ENCODE peak calls at places on chromosome 16, in five cellular contexts. F is A549, A is HepG2, B is K562, W is GM12878. U is an unnamed sample.

GRCh38 chr16:21560462-21560861 is 38.9 kb upstream of the METTL9 start:
- DNase-seq in F (no peak), A (no peak), B (no peak), W (no peak), U (no peak)

GRCh38 chr16:27189335-27189972 is 13.9 kb upstream of the KDM8 start:
- DNase-seq in F (no peak), A (no peak), B (no peak), W (no peak), U (peak)

GRCh38 chr16:31202402-31203385 is at the start of gene PYCARD:
- DNase-seq in F (peak), A (no peak), B (peak), W (no peak), U (peak)

GRCh38 chr16:89095401-89095974 is 1.8 kb downstream of the ACSF3 start:
- DNase-seq in F (no peak), A (no peak), B (no peak), W (no peak), U (peak)

GRCh38 chr16:4500283-4500682 is 24.1 kb downstream of the HMOX2 start:
- DNase-seq in F (peak), A (peak), B (no peak), W (no peak), U (no peak)

GRCh38 chr16:89547860-89548259 is 12.6 kb upstream of the RPL13 start:
- DNase-seq in F (no peak), A (no peak), B (no peak), W (no peak), U (no peak)

GRCh38 chr16:14452066-14452465 is 178.0 kb downstream of the PARN start:
- DNase-seq in F (no peak), A (no peak), B (no peak), W (no peak), U (no peak)

GRCh38 chr16:53809088-53809951 is 105.4 kb downstream of the FTO start:
- DNase-seq in F (no peak), A (no peak), B (no peak), W (no peak), U (no peak)

GRCh38 chr16:89653656-89654295 is 3.7 kb downstream of the CHMP1A start:
- DNase-seq in F (no peak), A (no peak), B (no peak), W (no peak), U (no peak)

GRCh38 chr16:54374136-54374535 is 87.5 kb upstream of the IRX3 start:
- DNase-seq in F (no peak), A (no peak), B (no peak), W (no peak), U (no peak)

GRCh38 chr16:31569360-31569717 is 41.6 kb downstream of the AHSP start:
- DNase-seq in F (no peak), A (no peak), B (no peak), W (no peak), U (peak)

GRCh38 chr16:88309905-88310259 is 72.9 kb upstream of the ZNF469 start:
- DNase-seq in F (no peak), A (no peak), B (no peak), W (no peak), U (no peak)

GRCh38 chr16:74053310-74053709 is 243.3 kb upstream of the PSMD7 start:
- DNase-seq in F (no peak), A (no peak), B (no peak), W (no peak), U (no peak)

GRCh38 chr16:60452646-60453045 is 1583.6 kb downstream of the CDH8 start:
- DNase-seq in F (no peak), A (no peak), B (no peak), W (no peak), U (no peak)

GRCh38 chr16:11256657-11257130 is 690 bp upstream of the SOCS1 start:
- DNase-seq in F (peak), A (no peak), B (peak), W (no peak), U (peak)

GRCh38 chr16:87365021-87365713 is 18.4 kb downstream of the FBXO31 start:
- DNase-seq in F (no peak), A (no peak), B (no peak), W (no peak), U (no peak)

GRCh38 chr16:20866161-20866772 is 33.9 kb downstream of the DCUN1D3 start:
- DNase-seq in F (peak), A (peak), B (peak), W (no peak), U (no peak)

GRCh38 chr16:83681421-83681820 is 126.4 kb upstream of the HSBP1 start:
- DNase-seq in F (no peak), A (no peak), B (no peak), W (no peak), U (no peak)

GRCh38 chr16:75074920-75075687 is 41.5 kb downstream of the LDHD start:
- DNase-seq in F (no peak), A (no peak), B (peak), W (peak), U (no peak)

GRCh38 chr16:65070831-65071230 is 51.0 kb downstream of the CDH11 start:
- DNase-seq in F (peak), A (peak), B (no peak), W (no peak), U (peak)

GRCh38 chr16:15502041-15502725 is 67.8 kb downstream of the BMERB1 start:
- DNase-seq in F (peak), A (peak), B (peak), W (no peak), U (peak)

GRCh38 chr16:71600822-71601221 is 23.9 kb upstream of the TAT start:
- DNase-seq in F (no peak), A (peak), B (no peak), W (no peak), U (no peak)

GRCh38 chr16:49857423-49858181 is 1.7 kb upstream of the ZNF423 start:
- DNase-seq in F (peak), A (peak), B (peak), W (no peak), U (peak)

GRCh38 chr16:71883193-71883848 is 661 bp downstream of the ZNF821 start:
- DNase-seq in F (peak), A (no peak), B (peak), W (no peak), U (peak)

GRCh38 chr16:57245472-57246113 is 534 bp downstream of the ARL2BP start:
- DNase-seq in F (no peak), A (no peak), B (no peak), W (no peak), U (peak)

GRCh38 chr16:50252874-50253510 is 13.4 kb upstream of the ADCY7 start:
- DNase-seq in F (no peak), A (no peak), B (no peak), W (no peak), U (no peak)

GRCh38 chr16:86667035-86667434 is 88.7 kb downstream of the FOXL1 start:
- DNase-seq in F (no peak), A (no peak), B (no peak), W (no peak), U (no peak)

GRCh38 chr16:86881118-86881510 is 302.8 kb downstream of the FOXL1 start:
- DNase-seq in F (no peak), A (no peak), B (no peak), W (no peak), U (no peak)

GRCh38 chr16:23948949-23949392 is 113.2 kb downstream of the PRKCB start:
- DNase-seq in F (no peak), A (no peak), B (no peak), W (no peak), U (no peak)

GRCh38 chr16:77723108-77723514 is 797 bp downstream of the NUDT7 start:
- DNase-seq in F (no peak), A (no peak), B (peak), W (no peak), U (no peak)

GRCh38 chr16:78122774-78123315 is 23.4 kb downstream of the WWOX start:
- DNase-seq in F (peak), A (peak), B (peak), W (no peak), U (peak)

GRCh38 chr16:12239953-12240485 is 263.5 kb downstream of the SNX29 start:
- DNase-seq in F (no peak), A (no peak), B (no peak), W (no peak), U (no peak)

GRCh38 chr16:11989238-11990160 is 13.0 kb downstream of the SNX29 start:
- DNase-seq in F (no peak), A (no peak), B (no peak), W (no peak), U (no peak)

GRCh38 chr16:86529160-86529559 is 18.8 kb downstream of the FOXF1 start:
- DNase-seq in F (no peak), A (no peak), B (no peak), W (no peak), U (no peak)

GRCh38 chr16:68798398-68798797 is 44.9 kb upstream of the TANGO6 start:
- DNase-seq in F (no peak), A (no peak), B (no peak), W (no peak), U (peak)
- H3K27ac ChIP-seq in F (no peak), A (no peak), B (no peak), W (no peak), U (peak)

GRCh38 chr16:2686912-2687507 is 4.7 kb downstream of the KCTD5 start:
- DNase-seq in F (no peak), A (no peak), B (peak), W (peak), U (no peak)
- H3K4me3 ChIP-seq in F (no peak), A (no peak), B (no peak), W (peak), U (no peak)

GRCh38 chr16:81535679-81536360 is 91.2 kb downstream of the CMIP start:
- DNase-seq in F (no peak), A (peak), B (no peak), W (no peak), U (no peak)

GRCh38 chr16:81536648-81537047 is 92.0 kb downstream of the CMIP start:
- DNase-seq in F (no peak), A (no peak), B (no peak), W (no peak), U (no peak)

GRCh38 chr16:81541314-81541713 is 96.7 kb downstream of the CMIP start:
- DNase-seq in F (no peak), A (no peak), B (no peak), W (no peak), U (no peak)

GRCh38 chr16:81539009-81539820 is 94.6 kb downstream of the CMIP start:
- DNase-seq in F (no peak), A (no peak), B (no peak), W (no peak), U (no peak)

GRCh38 chr16:81537721-81538561 is 93.3 kb downstream of the CMIP start:
- DNase-seq in F (no peak), A (no peak), B (no peak), W (no peak), U (no peak)
- TF ChIP-seq JUNB in F (no peak), A (no peak), B (no peak), W (no peak), U (no peak)

DNA sequence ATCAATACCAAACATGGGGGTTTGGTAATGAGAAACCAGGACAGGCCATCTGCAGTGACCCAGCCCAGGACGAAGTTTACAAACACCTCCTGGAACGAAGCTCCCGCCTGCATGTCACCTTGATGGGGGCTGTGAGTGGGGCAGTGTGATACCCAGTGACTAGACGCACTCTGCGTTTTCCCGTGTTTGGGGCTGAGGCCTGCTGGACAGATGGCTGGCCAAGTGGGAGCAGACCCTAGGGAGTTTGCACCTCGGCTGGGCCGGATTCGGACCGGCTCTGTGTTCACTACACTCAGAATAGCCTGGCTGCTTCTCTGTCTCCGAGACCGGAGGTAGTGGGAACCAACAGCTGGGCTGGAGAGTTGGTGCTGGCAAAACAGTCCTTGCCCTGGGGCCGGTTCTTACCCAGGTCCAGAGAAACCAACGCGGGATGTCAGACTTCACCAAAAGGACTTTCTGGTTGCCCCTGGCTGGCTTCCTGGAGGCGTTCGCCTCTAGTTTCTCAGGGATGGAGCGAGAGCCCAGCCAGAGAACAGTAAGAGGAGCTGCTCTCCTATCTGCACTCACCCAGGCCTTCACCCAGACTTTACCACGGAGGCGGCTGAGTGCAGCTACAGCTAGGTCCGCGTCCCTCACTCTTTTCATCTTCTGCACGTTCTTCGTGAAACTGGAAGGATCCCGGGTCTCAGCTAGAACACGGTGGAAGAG is 20.4 kb downstream of the CARHSP1 start:
- DNase-seq in F (no peak), A (no peak), B (no peak), W (no peak), U (no peak)
- H3K27ac ChIP-seq in F (no peak), A (no peak), B (no peak), W (no peak), U (peak)

GRCh38 chr16:58494981-58495860 is 4.7 kb upstream of the NDRG4 start:
- DNase-seq in F (peak), A (peak), B (peak), W (peak), U (peak)
- H3K4me3 ChIP-seq in F (no peak), A (no peak), B (no peak), W (no peak), U (no peak)

GRCh38 chr16:48536600-48537200 is 73.3 kb downstream of the N4BP1 start:
- DNase-seq in F (no peak), A (no peak), B (no peak), W (no peak), U (no peak)
- TF ChIP-seq JUNB in F (no peak), A (no peak), B (no peak), W (no peak), U (no peak)

DNA sequence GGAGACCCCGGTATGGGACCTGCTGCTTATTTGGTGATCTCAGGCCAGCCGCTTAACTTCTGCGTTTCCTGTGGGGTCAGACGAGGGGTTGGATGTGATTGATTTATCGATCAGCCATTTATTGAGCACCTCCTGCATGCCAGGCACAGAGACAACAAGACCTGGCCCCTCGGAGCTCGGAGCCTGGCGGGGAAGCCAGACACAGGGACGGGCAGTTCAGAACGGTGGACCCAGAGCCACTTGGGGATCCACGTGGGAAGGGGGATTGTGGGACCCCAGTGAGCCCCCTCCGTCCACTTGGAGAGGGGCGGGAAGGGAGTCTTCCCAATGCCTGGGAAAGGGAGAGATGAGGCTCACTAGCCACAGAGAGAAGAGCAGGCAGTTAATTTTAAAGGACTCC is 84.7 kb upstream of the CIBAR2 start:
- DNase-seq in F (no peak), A (no peak), B (no peak), W (no peak), U (no peak)
- H3K27ac ChIP-seq in F (no peak), A (peak), B (no peak), W (no peak), U (no peak)

DNA sequence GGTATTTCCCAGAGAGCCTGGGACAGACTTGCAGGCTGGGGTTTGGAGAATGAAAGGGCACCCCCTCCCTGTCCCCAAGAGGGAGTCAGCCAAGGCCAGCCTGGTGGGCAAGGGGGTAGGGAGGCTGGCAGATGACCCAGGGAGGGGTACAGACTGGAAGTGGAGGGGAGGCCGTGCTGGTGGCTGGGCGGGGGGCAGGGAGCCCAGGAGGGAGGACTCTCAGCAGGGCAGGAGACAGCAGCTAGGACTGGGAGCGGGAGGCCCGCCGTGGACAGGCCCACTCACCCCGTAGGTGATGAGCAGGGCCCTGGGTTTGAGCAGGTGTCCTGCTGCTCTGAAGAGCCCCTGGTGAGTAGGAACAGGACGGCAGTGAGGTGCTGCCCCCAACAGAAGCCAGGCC is 1.1 kb downstream of the METTL26 start:
- DNase-seq in F (no peak), A (no peak), B (no peak), W (no peak), U (no peak)
- H3K4me3 ChIP-seq in F (peak), A (peak), B (peak), W (peak), U (peak)

DNA sequence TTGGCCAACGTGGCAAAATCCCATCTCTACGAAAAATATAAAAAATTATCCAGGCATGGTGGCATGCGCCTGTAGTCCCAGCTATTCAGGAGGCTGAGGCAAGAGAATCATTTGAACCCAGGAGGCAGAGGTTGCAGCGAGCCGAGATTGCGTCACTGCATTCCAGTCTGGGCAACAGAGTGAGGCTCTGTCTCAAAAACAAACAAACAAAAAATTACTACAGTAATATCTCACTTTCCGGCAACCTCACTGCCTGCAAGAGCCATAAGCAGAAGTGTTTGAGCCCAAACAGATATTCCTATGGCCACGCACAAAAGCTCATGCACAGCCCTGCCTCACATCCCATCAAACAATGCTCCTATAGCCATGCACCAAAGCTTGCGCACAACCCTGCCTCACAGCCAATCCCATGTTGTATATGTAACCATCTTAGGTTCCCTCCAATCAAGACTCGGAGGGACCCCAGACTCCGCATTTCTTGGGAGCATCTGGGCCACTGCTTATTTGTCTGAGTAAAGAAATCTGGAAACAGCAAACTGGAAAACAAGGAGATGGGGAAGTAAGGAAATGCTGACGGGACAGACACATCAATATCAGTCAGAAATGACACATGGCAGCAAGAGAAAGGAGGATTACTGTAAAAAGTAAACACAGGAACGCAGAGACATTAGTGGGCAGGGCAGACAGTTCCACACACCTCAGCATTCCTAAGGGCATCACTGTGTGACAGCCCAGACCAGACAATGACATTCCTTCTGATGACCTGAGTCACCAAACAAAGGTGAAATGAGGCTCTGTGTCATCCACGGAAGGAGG is 37.1 kb downstream of the TK2 start:
- DNase-seq in F (peak), A (peak), B (no peak), W (no peak), U (no peak)
- TF ChIP-seq JUNB in F (peak), A (no peak), B (no peak), W (no peak), U (no peak)